ENCODE peak calls at places on chromosomes 2 and 18, in four cellular contexts. C is left ventricle myocardium inferior, X is upper lobe of right lung, Y is MM.1S. E is an unnamed sample.

GRCh38 chr2:162317910-162318279 is 589 bp downstream of the IFIH1 start:
- DNase-seq in C (peak; percentile 15), X (peak; percentile 70), Y (peak; percentile 39), E (no peak)

GRCh38 chr2:45778720-45779171 is 127.3 kb downstream of the PRKCE start:
- DNase-seq in C (peak; percentile 41), X (no peak), Y (peak; percentile 82), E (peak; percentile 15)

GRCh38 chr18:46042571-46043123 is 29.4 kb downstream of the PSTPIP2 start:
- DNase-seq in C (no peak), X (no peak), Y (no peak), E (no peak)

GRCh38 chr2:930935-931334 is 19.7 kb upstream of the SNTG2 start:
- DNase-seq in C (no peak), X (no peak), Y (no peak), E (no peak)

GRCh38 chr2:111101592-111101991 is 19.1 kb upstream of the BCL2L11 start:
- DNase-seq in C (no peak), X (no peak), Y (peak; percentile 36), E (no peak)

GRCh38 chr2:179031731-179032408 is 18.1 kb downstream of the CCDC141 start:
- DNase-seq in C (no peak), X (no peak), Y (peak; percentile 95), E (no peak)

GRCh38 chr2:173521450-173522192 is 166.9 kb downstream of the CDCA7 start:
- DNase-seq in C (no peak), X (no peak), Y (no peak), E (no peak)

GRCh38 chr18:79948719-79949411 is 2.6 kb downstream of the SLC66A2 start:
- DNase-seq in C (no peak), X (no peak), Y (no peak), E (no peak)

GRCh38 chr2:197168705-197169104 is 141.9 kb downstream of the ANKRD44 start:
- DNase-seq in C (peak; percentile 46), X (no peak), Y (no peak), E (no peak)

GRCh38 chr2:135960598-135961551 is 24.6 kb downstream of the DARS1 start:
- DNase-seq in C (no peak), X (no peak), Y (peak; percentile 52), E (no peak)

GRCh38 chr18:31651369-31651768 is 33.0 kb downstream of the B4GALT6 start:
- DNase-seq in C (no peak), X (no peak), Y (no peak), E (no peak)
- H3K4me1 ChIP-seq in C (no peaks in the 10 kb centered on the region), X (no peaks in the 10 kb centered on the region), Y (no peaks in the 10 kb centered on the region), E (peaks cover 3% of the 10 kb centered on the region)

GRCh38 chr2:215876139-215876936 is 137.0 kb downstream of the MREG start:
- DNase-seq in C (no peak), X (no peak), Y (no peak), E (no peak)
- H3K4me1 ChIP-seq in C (no peaks in the 10 kb centered on the region), X (no peaks in the 10 kb centered on the region), Y (peaks cover 21% of the 10 kb centered on the region), E (no peaks in the 10 kb centered on the region)

GRCh38 chr2:8546319-8547283 is 135.3 kb upstream of the ID2 start:
- DNase-seq in C (peak; percentile 18), X (peak; percentile 82), Y (no peak), E (no peak)
- H3K4me1 ChIP-seq in C (peaks cover 28% of the 10 kb centered on the region), X (peaks cover 28% of the 10 kb centered on the region), Y (peaks cover 28% of the 10 kb centered on the region), E (no peaks in the 10 kb centered on the region)

GRCh38 chr2:109689973-109690372 is 75.8 kb downstream of the SOWAHC start:
- DNase-seq in C (no peak), X (no peak), Y (no peak), E (no peak)
- H3K4me1 ChIP-seq in C (peaks cover 37% of the 10 kb centered on the region), X (peaks cover 25% of the 10 kb centered on the region), Y (no peaks in the 10 kb centered on the region), E (no peaks in the 10 kb centered on the region)

GRCh38 chr2:85903849-85904248 is 15.1 kb upstream of the ST3GAL5 start:
- DNase-seq in C (no peak), X (no peak), Y (no peak), E (no peak)
- H3K4me1 ChIP-seq in C (peaks cover 10% of the 10 kb centered on the region), X (peaks cover 15% of the 10 kb centered on the region), Y (peaks cover 2% of the 10 kb centered on the region), E (no peaks in the 10 kb centered on the region)

GRCh38 chr18:11861583-11862288 is 10.5 kb downstream of the CHMP1B start:
- DNase-seq in C (no peak), X (no peak), Y (no peak), E (no peak)
- H3K4me1 ChIP-seq in C (peaks cover 11% of the 10 kb centered on the region), X (no peaks in the 10 kb centered on the region), Y (no peaks in the 10 kb centered on the region), E (peaks cover 8% of the 10 kb centered on the region)